ENCODE peak calls at places on chromosome 7, in four cellular contexts. J is fibroblast of lung, F is SJSA1, W is PC-3. C is an unnamed sample. For H3K36me3, the result is how much of the 10 kb centered on the place peaks cover.

GRCh38 chr7:141436676-141437075 is 114.5 kb upstream of the AGK start:
- DNase-seq in J (no peak), F (no peak), W (no peak), C (no peak)

GRCh38 chr7:134234216-134234615 is 82.5 kb downstream of the SLC35B4 start:
- DNase-seq in J (no peak), F (no peak), W (no peak), C (no peak)

GRCh38 chr7:36958094-36958718 is 233.9 kb upstream of the AOAH start:
- DNase-seq in J (no peak), F (no peak), W (no peak), C (no peak)

GRCh38 chr7:4006687-4007086 is 675.4 kb upstream of the FOXK1 start:
- DNase-seq in J (no peak), F (no peak), W (no peak), C (no peak)

GRCh38 chr7:93171606-93172226 is 23.5 kb upstream of the SAMD9L start:
- DNase-seq in J (peak), F (no peak), W (no peak), C (no peak)

GRCh38 chr7:137820677-137821420 is 25.9 kb downstream of the DGKI start:
- DNase-seq in J (peak), F (no peak), W (no peak), C (no peak)

GRCh38 chr7:94375167-94375566 is 19.5 kb upstream of the COL1A2 start:
- DNase-seq in J (peak), F (peak), W (no peak), C (no peak)

GRCh38 chr7:116380030-116380429 is 119.5 kb upstream of the CAV2 start:
- DNase-seq in J (peak), F (no peak), W (no peak), C (no peak)

GRCh38 chr7:95436407-95436806 is 1.6 kb upstream of the PON2 start:
- DNase-seq in J (no peak), F (no peak), W (no peak), C (no peak)

GRCh38 chr7:123075838-123076462 is 80.5 kb upstream of the TAS2R16 start:
- DNase-seq in J (no peak), F (no peak), W (no peak), C (no peak)

GRCh38 chr7:7181519-7182155 is 707 bp upstream of the C1GALT1 start:
- DNase-seq in J (peak), F (no peak), W (peak), C (peak)

GRCh38 chr7:12052211-12052610 is 158.9 kb upstream of the TMEM106B start:
- DNase-seq in J (peak), F (no peak), W (no peak), C (no peak)

GRCh38 chr7:141231018-141231792 is 157.3 kb downstream of the TMEM178B start:
- DNase-seq in J (peak), F (no peak), W (peak), C (no peak)

GRCh38 chr7:38424750-38425463 is 151.5 kb upstream of the TARP start:
- DNase-seq in J (peak), F (no peak), W (peak), C (no peak)

GRCh38 chr7:148581685-148582084 is 8.9 kb upstream of the C7orf33 start:
- DNase-seq in J (no peak), F (no peak), W (no peak), C (no peak)

GRCh38 chr7:143384741-143385631 is 3.8 kb downstream of the ZYX start:
- DNase-seq in J (no peak), F (no peak), W (no peak), C (no peak)

GRCh38 chr7:151291206-151291605 is 42.7 kb upstream of the SMARCD3 start:
- DNase-seq in J (no peak), F (no peak), W (peak), C (no peak)

GRCh38 chr7:107109955-107110354 is 58.8 kb upstream of the HBP1 start:
- DNase-seq in J (no peak), F (no peak), W (no peak), C (no peak)

GRCh38 chr7:832292-832967 is at the start of gene SUN1:
- DNase-seq in J (peak), F (peak), W (peak), C (peak)

GRCh38 chr7:105723582-105723981 is 142.3 kb upstream of the EFCAB10 start:
- DNase-seq in J (peak), F (no peak), W (no peak), C (no peak)

GRCh38 chr7:40604601-40605438 is 470.0 kb downstream of the SUGCT start:
- DNase-seq in J (peak), F (peak), W (no peak), C (no peak)

GRCh38 chr7:100504887-100505611 is 21.3 kb downstream of the NYAP1 start:
- DNase-seq in J (no peak), F (no peak), W (no peak), C (no peak)

DNA sequence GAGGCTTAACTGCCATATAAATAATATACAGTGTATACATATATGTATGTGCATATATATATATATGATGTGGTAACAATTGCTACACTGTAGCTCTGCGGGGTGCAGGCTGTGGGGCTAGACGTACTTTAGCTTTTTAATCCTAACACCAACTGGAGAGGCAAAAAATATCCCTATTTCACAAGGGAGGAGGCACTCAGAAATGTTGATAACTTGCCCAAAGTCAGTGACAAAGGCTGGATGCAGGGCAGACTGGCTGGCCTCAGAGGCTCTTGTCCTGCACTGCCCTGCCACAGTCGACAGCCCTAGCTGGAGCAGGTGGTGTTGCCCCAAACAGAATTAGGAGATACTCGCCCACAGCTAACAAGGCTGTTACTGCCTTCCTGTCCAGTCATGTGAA is 1.5 kb upstream of the RELN start:
- DNase-seq in J (no peak), F (no peak), W (no peak), C (no peak)
- H3K4me3 ChIP-seq in J (no peak), F (no peak), W (no peak), C (no peak)

GRCh38 chr7:102234131-102234530 is 52.5 kb upstream of the SH2B2 start:
- DNase-seq in J (no peak), F (no peak), W (no peak), C (no peak)
- H3K36me3 ChIP-seq in J (under half), F (under half), W (under half), C (under half)

GRCh38 chr7:19144661-19145428 is at the start of gene FERD3L:
- DNase-seq in J (no peak), F (no peak), W (no peak), C (no peak)

GRCh38 chr7:19145429-19146201 is 394 bp upstream of the FERD3L start:
- DNase-seq in J (no peak), F (no peak), W (no peak), C (no peak)

GRCh38 chr7:19143930-19144574 is 1.2 kb downstream of the FERD3L start:
- DNase-seq in J (no peak), F (no peak), W (no peak), C (no peak)

GRCh38 chr7:19146699-19147098 is 1.5 kb upstream of the FERD3L start:
- DNase-seq in J (peak), F (no peak), W (peak), C (no peak)
- H3K27ac ChIP-seq in J (no peak), F (no peak), W (no peak), C (no peak)

GRCh38 chr7:2812119-2812487 is 32.0 kb downstream of the GNA12 start:
- DNase-seq in J (peak), F (peak), W (no peak), C (no peak)

GRCh38 chr7:2809903-2810628 is 34.0 kb downstream of the GNA12 start:
- DNase-seq in J (no peak), F (no peak), W (peak), C (no peak)

GRCh38 chr7:2810682-2811471 is 33.2 kb downstream of the GNA12 start:
- DNase-seq in J (no peak), F (no peak), W (no peak), C (no peak)

GRCh38 chr7:2812831-2813230 is 31.3 kb downstream of the GNA12 start:
- DNase-seq in J (peak), F (peak), W (no peak), C (no peak)

DNA sequence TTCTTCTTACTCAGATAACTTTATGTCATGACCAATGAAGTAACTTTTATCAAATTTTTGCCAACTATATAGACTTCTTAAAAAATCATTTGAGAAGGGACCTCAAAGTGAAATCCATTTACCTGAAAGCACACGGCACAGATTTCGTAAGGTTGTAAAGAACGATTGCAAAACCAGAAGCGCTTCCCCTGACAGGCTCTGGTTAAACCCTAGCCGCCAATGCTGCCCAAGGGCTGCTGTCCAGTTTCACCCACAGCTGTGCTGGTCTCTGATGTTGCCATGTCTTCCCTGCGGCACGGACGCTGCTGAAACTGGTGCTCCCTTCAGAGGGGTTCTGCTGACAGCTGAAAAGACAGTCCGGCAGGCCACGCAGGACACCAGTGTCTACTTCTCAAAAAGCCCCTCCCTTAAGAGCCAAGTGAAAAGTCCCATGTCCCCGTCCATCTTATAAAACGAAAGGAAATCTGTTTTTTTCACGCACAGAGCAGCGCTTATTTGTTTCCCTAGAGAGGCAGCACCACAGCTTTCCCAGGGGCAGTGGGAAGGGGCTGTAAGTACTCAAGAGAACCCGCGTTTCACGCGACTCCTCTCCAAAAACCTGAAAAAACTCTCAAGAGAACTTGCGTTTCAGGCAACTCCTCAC is 32.5 kb downstream of the GNA12 start:
- DNase-seq in J (peak), F (no peak), W (no peak), C (no peak)
- H3K4me3 ChIP-seq in J (peak), F (no peak), W (no peak), C (no peak)

DNA sequence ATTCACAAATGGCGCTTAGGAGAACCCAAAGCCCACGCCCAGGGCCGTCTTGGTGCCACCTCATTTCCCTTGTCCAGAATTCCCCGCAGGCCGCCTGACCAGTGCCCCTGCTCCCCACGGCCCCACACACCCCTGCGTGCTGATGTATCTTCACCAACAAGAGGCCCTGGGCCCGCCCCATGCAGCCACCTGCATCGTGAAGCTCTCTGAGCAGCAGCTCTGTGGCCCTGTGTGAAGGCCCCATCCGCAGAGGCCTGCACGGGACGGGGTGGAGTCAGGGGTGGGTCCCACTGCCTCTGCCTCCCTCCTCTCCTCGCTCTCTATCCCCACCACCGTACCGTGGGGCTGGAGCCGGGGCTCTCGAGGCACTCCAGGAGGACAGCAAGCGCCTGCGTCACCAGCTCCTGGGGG is 14.7 kb downstream of the BRAT1 start:
- DNase-seq in J (no peak), F (no peak), W (no peak), C (no peak)
- H3K36me3 ChIP-seq in J (under half), F (under half), W (under half), C (half or more)

GRCh38 chr7:154375956-154376355 is 323.8 kb downstream of the DPP6 start:
- DNase-seq in J (no peak), F (no peak), W (no peak), C (no peak)

GRCh38 chr7:154372106-154372505 is 319.9 kb downstream of the DPP6 start:
- DNase-seq in J (no peak), F (no peak), W (no peak), C (no peak)

GRCh38 chr7:154371424-154371823 is 319.2 kb downstream of the DPP6 start:
- DNase-seq in J (no peak), F (no peak), W (no peak), C (no peak)

GRCh38 chr7:154373951-154374350 is 321.8 kb downstream of the DPP6 start:
- DNase-seq in J (no peak), F (no peak), W (no peak), C (no peak)
- H3K27ac ChIP-seq in J (no peak), F (no peak), W (no peak), C (no peak)

C was measured in effector memory CD4-positive, alpha-beta T cell.